ENCODE peak calls at places on chromosome 11, in eight cellular contexts. U is Daoy; F is EL; C is brain microvascular endothelial cell; N is mesenchymal stem cell; O is lower lobe of right lung; V is stimulated activated CD4-positive, alpha-beta T cell treated with anti-CD3 and anti-CD28 coated beads, TNF-alpha, amount 100 ng/mL, for 1 hour; A is SJSA1. Z is an unnamed sample.

GRCh38 chr11:89182773-89183172 is 5.1 kb downstream of the TYR start:
- DNase-seq in U (no peak), F (no peak), C (no peak), N (no peak), O (no peak), V (no peak), A (no peak), Z (no peak)

GRCh38 chr11:44760917-44761545 is 34.3 kb downstream of the TSPAN18 start:
- DNase-seq in U (peak), F (peak), C (peak), N (peak), O (no peak), V (no peak), A (no peak), Z (no peak)

GRCh38 chr11:69682221-69682620 is 7.1 kb upstream of the LTO1 start:
- DNase-seq in U (peak), F (no peak), C (no peak), N (no peak), O (no peak), V (no peak), A (peak), Z (no peak)

GRCh38 chr11:95093548-95093947 is 3.9 kb downstream of the ENDOD1 start:
- DNase-seq in U (no peak), F (no peak), C (no peak), N (no peak), O (no peak), V (no peak), A (no peak), Z (no peak)

GRCh38 chr11:106724293-106724892 is 293.9 kb downstream of the GUCY1A2 start:
- DNase-seq in U (no peak), F (no peak), C (no peak), N (peak), O (no peak), V (no peak), A (no peak), Z (no peak)

GRCh38 chr11:67493548-67494370 is 10.9 kb downstream of the AIP start:
- DNase-seq in U (no peak), F (no peak), C (no peak), N (no peak), O (no peak), V (no peak), A (no peak), Z (no peak)

GRCh38 chr11:34806875-34807274 is 109.3 kb downstream of the APIP start:
- DNase-seq in U (no peak), F (no peak), C (no peak), N (no peak), O (no peak), V (no peak), A (no peak), Z (no peak)

GRCh38 chr11:28457481-28458145 is 349.4 kb downstream of the METTL15 start:
- DNase-seq in U (no peak), F (peak), C (no peak), N (no peak), O (no peak), V (no peak), A (no peak), Z (no peak)

GRCh38 chr11:61267437-61267841 is 26.5 kb downstream of the PGA5 start:
- DNase-seq in U (no peak), F (no peak), C (no peak), N (no peak), O (no peak), V (no peak), A (no peak), Z (no peak)

GRCh38 chr11:1772270-1773130 is 8.8 kb upstream of the CTSD start:
- DNase-seq in U (peak), F (peak), C (peak), N (peak), O (peak), V (no peak), A (peak), Z (no peak)

GRCh38 chr11:61749607-61750217 is 2.7 kb upstream of the MYRF start:
- DNase-seq in U (no peak), F (no peak), C (peak), N (no peak), O (no peak), V (no peak), A (no peak), Z (no peak)

Z was measured in AG04449.